ENCODE peak calls at places on chromosomes 7 and 10, in five cellular contexts. U is IMR-90, J is HCT116, I is GM12878, T is K562. B is an unnamed sample.

GRCh38 chr7:107014381-107015023 is 30.0 kb upstream of the PRKAR2B start:
- DNase-seq in T (no peak), U (peak), J (no peak), I (no peak), B (peak)

GRCh38 chr7:149719050-149719899 is 54.1 kb downstream of the ZNF467 start:
- DNase-seq in T (peak), I (no peak), U (peak), J (no peak), B (peak)

GRCh38 chr7:43516581-43517342 is 66.1 kb upstream of the STK17A start:
- DNase-seq in U (no peak), T (no peak), J (no peak), I (peak), B (no peak)

GRCh38 chr10:131727612-131728011 is 173.2 kb upstream of the PPP2R2D start:
- DNase-seq in I (no peak), T (no peak), U (no peak), J (no peak), B (no peak)

GRCh38 chr10:124175701-124176100 is 82.3 kb upstream of the CHST15 start:
- DNase-seq in U (no peak), T (no peak), I (no peak), J (no peak), B (no peak)

GRCh38 chr7:138292951-138293350 is 167.1 kb upstream of the TRIM24 start:
- DNase-seq in I (no peak), U (no peak), J (no peak), T (no peak), B (no peak)

GRCh38 chr10:47276576-47277351 is 23.2 kb upstream of the GDF10 start:
- DNase-seq in T (no peak), I (no peak), J (no peak), U (no peak), B (no peak)

GRCh38 chr7:107993879-107994278 is 9.1 kb downstream of the LAMB1 start:
- DNase-seq in U (peak), I (no peak), T (no peak), J (no peak), B (no peak)

GRCh38 chr7:131027287-131027773 is 293.3 kb upstream of the KLF14 start:
- DNase-seq in U (peak), I (no peak), T (no peak), J (no peak), B (no peak)

GRCh38 chr7:101814996-101815825 is 2.2 kb upstream of the CUX1 start:
- DNase-seq in T (peak), I (no peak), J (no peak), U (peak), B (peak)

GRCh38 chr7:15625456-15625855 is 61.0 kb downstream of the MEOX2 start:
- DNase-seq in I (no peak), U (no peak), J (no peak), T (no peak), B (peak)

GRCh38 chr7:128035712-128036111 is 4.5 kb upstream of the LRRC4 start:
- DNase-seq in J (no peak), I (no peak), T (peak), U (no peak), B (peak)

GRCh38 chr10:132212816-132213215 is 26.1 kb downstream of the DPYSL4 start:
- DNase-seq in T (no peak), J (no peak), I (no peak), U (no peak), B (no peak)

GRCh38 chr7:111855161-111855841 is 293.0 kb upstream of the IMMP2L start:
- DNase-seq in J (peak), T (peak), I (peak), U (peak), B (peak)

GRCh38 chr10:133440633-133441285 is 13.0 kb upstream of the SCART1 start:
- DNase-seq in J (no peak), I (no peak), U (no peak), T (no peak), B (no peak)

GRCh38 chr10:58072634-58073033 is 195.1 kb downstream of the IPMK start:
- DNase-seq in U (no peak), T (no peak), J (no peak), I (no peak), B (no peak)

GRCh38 chr7:32158751-32159360 is 88.6 kb upstream of the PDE1C start:
- DNase-seq in I (no peak), U (peak), J (no peak), T (no peak), B (peak)

GRCh38 chr7:74365320-74366022 is 76.3 kb downstream of the CLIP2 start:
- DNase-seq in J (peak), I (no peak), U (peak), T (peak), B (peak)

GRCh38 chr7:82032899-82033298 is 263.1 kb upstream of the HGF start:
- DNase-seq in I (no peak), T (no peak), J (no peak), U (no peak), B (no peak)

GRCh38 chr10:77156406-77156879 is 481.2 kb downstream of the KCNMA1 start:
- DNase-seq in T (no peak), I (no peak), U (peak), J (no peak), B (peak)

GRCh38 chr10:126634347-126634746 is 36.1 kb downstream of the C10orf90 start:
- DNase-seq in J (no peak), I (no peak), T (no peak), U (no peak), B (no peak)

GRCh38 chr7:150976529-150977381 is 1.4 kb downstream of the KCNH2 start:
- DNase-seq in U (no peak), I (no peak), J (no peak), T (peak), B (no peak)

GRCh38 chr10:78247821-78248220 is 214.2 kb downstream of the RPS24 start:
- DNase-seq in U (no peak), T (no peak), J (no peak), I (no peak), B (no peak)

GRCh38 chr7:131654249-131654558 is 97.8 kb upstream of the PODXL start:
- DNase-seq in T (no peak), I (no peak), J (no peak), U (no peak), B (no peak)

GRCh38 chr7:67962863-67963262 is 966.2 kb downstream of the TYW1 start:
- DNase-seq in T (no peak), J (no peak), U (no peak), I (no peak), B (no peak)

GRCh38 chr10:96470108-96470743 is 43.5 kb downstream of the TLL2 start:
- DNase-seq in T (peak), I (no peak), J (peak), U (peak), B (peak)

GRCh38 chr7:73717991-73718405 is 1.5 kb downstream of the STX1A start:
- DNase-seq in J (peak), T (no peak), U (peak), I (no peak), B (peak)

GRCh38 chr7:134619627-134620331 is 26.9 kb upstream of the BPGM start:
- DNase-seq in I (no peak), T (no peak), J (no peak), U (peak), B (peak)

GRCh38 chr7:111098011-111098925 is 7.3 kb downstream of the LRRN3 start:
- DNase-seq in T (peak), I (no peak), J (peak), U (peak), B (peak)

GRCh38 chr7:608954-609711 is 89.5 kb upstream of the PDGFA start:
- DNase-seq in T (no peak), J (no peak), I (no peak), U (no peak), B (no peak)

GRCh38 chr7:13097508-13097907 is 410.1 kb downstream of the ARL4A start:
- DNase-seq in T (no peak), I (no peak), U (no peak), J (no peak), B (no peak)

GRCh38 chr7:41825927-41826480 is 123.1 kb upstream of the INHBA start:
- DNase-seq in J (no peak), U (peak), T (no peak), I (no peak), B (peak)

GRCh38 chr10:49183596-49184542 is 4.3 kb downstream of the TMEM273 start:
- DNase-seq in J (no peak), I (no peak), U (no peak), T (peak), B (peak)

GRCh38 chr10:128064615-128065580 is 61.3 kb downstream of the MKI67 start:
- DNase-seq in U (peak), I (peak), J (no peak), T (no peak), B (no peak)

GRCh38 chr7:5063698-5064097 is 18.0 kb downstream of the RBAK start:
- DNase-seq in U (no peak), J (no peak), I (no peak), T (no peak), B (no peak)

GRCh38 chr7:128065872-128066271 is 34.6 kb upstream of the LRRC4 start:
- DNase-seq in U (no peak), J (no peak), I (no peak), T (no peak), B (no peak)

GRCh38 chr7:149584530-149584929 is 86.9 kb upstream of the ZNF746 start:
- DNase-seq in T (no peak), I (no peak), J (no peak), U (no peak), B (no peak)

GRCh38 chr10:103575416-103576075 is 82.0 kb downstream of the NEURL1 start:
- DNase-seq in T (no peak), U (no peak), J (no peak), I (no peak), B (no peak)

GRCh38 chr7:130276796-130277762 is 10.4 kb downstream of the CPA2 start:
- DNase-seq in I (no peak), J (no peak), U (peak), T (no peak), B (no peak)

GRCh38 chr10:89642193-89642592 is 2.8 kb downstream of the PANK1 start:
- DNase-seq in U (no peak), T (no peak), I (no peak), J (no peak), B (no peak)
- H3K4me3 ChIP-seq in U (no peak), T (peak), I (no peak), J (no peak), B (no peak)

GRCh38 chr7:10939911-10940747 is 33.5 kb upstream of the PHF14 start:
- DNase-seq in J (peak), U (peak), T (peak), I (peak), B (peak)
- TF ChIP-seq POLR2A in J (peak), U (peak), T (peak), I (peak), B (peak)

DNA sequence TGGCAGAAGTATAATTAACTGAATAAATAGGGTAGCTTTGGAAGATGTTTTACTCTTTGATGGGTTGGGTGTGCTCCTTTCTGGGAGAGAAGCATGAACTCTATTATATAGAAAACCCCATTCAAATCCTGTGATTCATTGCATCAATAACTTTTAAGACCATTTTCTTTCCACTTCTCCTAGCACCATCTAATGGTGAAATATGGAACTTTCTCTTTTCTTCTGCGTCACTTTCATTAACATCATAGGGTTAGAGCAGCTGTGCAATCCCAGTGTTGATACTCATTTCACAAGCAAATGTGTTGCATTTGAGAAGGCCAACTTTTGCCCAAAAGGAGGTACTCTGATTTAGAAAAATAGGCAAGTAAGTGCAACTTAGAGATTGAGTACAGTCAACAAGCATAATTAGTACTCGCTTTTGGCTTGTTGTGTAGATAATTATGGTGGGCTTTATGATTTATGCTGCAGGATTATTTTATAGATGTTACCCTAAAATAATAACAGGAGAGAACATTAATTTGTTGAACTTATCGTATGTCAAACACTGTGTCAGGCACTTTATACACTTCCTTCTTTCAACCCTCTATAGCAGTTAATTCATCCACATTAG is 92.9 kb downstream of the CPED1 start:
- DNase-seq in T (peak), I (peak), J (peak), U (peak), B (peak)
- H3K9ac ChIP-seq in T (no peak), I (no peak), J (no peak), U (no peak), B (no peak)

DNA sequence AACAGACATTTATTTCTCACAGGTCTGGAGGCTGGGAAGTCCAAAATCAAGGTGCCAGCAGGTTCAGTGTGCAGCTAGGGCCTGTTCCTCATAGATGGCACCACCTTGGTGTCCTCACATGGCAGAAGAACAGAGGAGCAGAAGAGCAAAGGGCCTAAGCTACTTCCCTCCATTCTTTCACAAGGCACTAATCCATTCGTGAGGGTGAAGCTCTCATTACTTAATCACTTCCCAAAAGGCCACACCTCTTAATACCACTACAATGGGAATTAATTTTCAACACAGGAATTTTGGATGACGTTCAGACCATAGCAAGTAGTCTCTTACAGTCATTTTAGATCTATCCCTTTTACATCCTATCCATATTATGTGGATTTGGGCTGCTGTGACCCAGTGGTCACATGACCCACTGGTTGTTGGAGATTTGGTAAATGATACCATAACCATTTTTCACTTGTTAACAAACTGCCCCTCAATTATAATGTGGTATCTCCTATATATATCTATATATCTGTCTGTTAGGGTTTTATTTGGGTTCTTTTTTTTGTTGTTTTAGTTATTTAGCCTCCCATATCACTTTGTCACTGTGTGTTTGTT is 63.4 kb downstream of the BBS9 start:
- DNase-seq in T (no peak), J (no peak), I (no peak), U (no peak), B (no peak)
- H3K4me3 ChIP-seq in T (no peak), J (no peak), I (no peak), U (no peak), B (no peak)

GRCh38 chr7:30912021-30912420 is 368 bp downstream of the AQP1 start:
- DNase-seq in T (no peak), I (no peak), J (no peak), U (no peak), B (no peak)

GRCh38 chr7:30911561-30911969 is at the start of gene AQP1:
- DNase-seq in I (no peak), U (no peak), T (no peak), J (no peak), B (peak)

GRCh38 chr7:30912454-30912985 is 867 bp downstream of the AQP1 start:
- DNase-seq in U (no peak), T (no peak), I (no peak), J (no peak), B (no peak)

GRCh38 chr7:30913821-30914515 is 2.3 kb downstream of the AQP1 start:
- DNase-seq in J (no peak), U (no peak), I (no peak), T (peak), B (no peak)

DNA sequence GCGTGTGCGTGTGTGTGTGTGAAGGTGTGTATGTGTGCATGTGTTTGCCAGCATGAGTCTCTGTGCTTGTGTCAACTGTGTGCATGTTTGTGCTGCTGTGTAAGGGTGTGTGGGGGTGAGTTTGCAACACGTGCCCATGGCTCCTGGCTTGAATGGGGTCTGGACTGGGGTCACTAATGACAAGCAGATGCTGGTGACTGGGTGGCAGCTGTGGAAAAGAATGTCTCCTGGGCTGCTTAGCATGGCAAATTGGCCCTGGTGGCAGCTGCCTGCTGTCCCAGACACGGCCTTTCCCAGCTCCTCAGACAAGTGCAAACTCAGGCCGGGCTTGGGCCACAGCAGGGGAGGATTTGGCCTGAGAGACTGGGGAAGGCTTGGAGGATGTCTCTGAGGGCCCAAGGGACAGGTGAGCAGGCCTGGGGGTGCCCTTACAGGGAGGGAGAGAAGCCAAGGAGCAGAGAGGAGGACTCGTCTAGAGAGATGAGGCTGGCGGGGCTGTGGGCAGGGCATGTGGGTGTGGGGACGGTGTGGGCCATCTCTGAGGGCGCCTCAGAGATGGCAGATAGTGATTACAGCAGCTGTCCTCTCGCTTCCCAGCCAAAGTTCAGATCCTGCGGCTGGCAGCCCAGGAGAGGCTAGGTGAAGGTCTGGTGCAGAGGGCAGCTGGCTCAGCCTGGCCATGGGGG is 1.5 kb downstream of the AQP1 start:
- DNase-seq in I (no peak), J (no peak), U (no peak), T (no peak), B (no peak)
- TF ChIP-seq POLR2A in I (no peak), J (no peak), U (no peak), T (no peak), B (no peak)

GRCh38 chr10:86940677-86941076 is 16.7 kb downstream of the MMRN2 start:
- DNase-seq in U (no peak), T (no peak), J (no peak), I (no peak), B (no peak)
- H3K9ac ChIP-seq in U (no peak), T (peak), J (no peak), I (no peak), B (no peak)

DNA sequence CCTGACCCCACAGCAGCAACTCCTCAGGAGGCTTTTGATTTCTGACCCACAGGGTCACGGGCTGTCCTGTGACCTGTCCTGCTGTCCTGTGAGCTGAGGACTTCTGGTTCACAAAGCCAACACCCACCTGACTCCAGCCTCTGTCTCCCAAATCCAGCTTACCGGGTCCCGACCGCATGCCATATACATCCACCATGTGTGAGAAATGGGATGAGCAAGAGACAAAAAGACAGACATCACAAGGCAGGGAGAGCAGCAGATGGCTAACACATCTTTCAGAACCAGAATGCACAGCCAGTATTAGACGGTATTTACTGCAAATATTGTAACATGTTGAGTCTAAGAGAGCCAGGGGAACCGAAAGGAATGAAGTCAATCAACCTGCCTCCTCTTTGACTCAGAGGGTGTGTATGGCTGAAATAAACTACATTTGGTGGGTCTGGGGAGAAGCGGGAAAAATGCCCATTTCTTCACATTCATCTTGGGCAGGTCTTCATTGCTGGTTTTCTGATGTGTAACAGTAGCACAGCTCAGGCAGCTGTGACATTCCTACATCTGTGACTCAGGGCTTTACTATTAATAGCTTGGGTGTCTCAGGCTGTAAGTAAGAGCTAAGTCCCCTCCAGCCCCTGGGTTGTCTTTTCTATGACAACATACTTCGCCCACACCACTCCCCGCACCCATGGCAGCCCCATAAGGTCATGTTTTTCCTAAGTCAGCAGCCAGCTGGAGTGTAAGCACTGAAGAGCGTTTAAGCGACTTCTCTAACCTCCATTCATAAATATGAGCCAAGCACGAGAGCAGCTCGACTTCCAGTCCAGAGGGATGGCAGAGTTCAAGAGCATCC is 25.0 kb downstream of the ABLIM1 start:
- DNase-seq in U (peak), T (peak), J (peak), I (no peak), B (peak)
- H3K4me3 ChIP-seq in U (no peak), T (no peak), J (peak), I (no peak), B (no peak)

GRCh38 chr7:77464589-77464988 is 48.4 kb upstream of the GSAP start:
- DNase-seq in T (no peak), I (peak), J (no peak), U (no peak), B (no peak)
- TF ChIP-seq POLR2A in T (no peak), I (no peak), J (no peak), U (no peak), B (no peak)

GRCh38 chr10:15124190-15124589 is 27.0 kb downstream of the RPP38 start:
- DNase-seq in I (no peak), T (no peak), U (no peak), J (no peak), B (no peak)
- H3K9ac ChIP-seq in I (no peak), T (no peak), U (no peak), J (no peak), B (no peak)